ENCODE peak calls at places on chromosome 18, in eight cellular contexts. S, I, Q, A, V, J, C and B are unnamed samples.

GRCh38 chr18:8301427-8302172 is 307.6 kb upstream of the RAB12 start:
- DNase-seq in V (no peak), J (no peak), I (no peak), S (no peak), Q (no peak), A (no peak), C (no peak), B (no peak)

GRCh38 chr18:57781128-57781463 is 22.0 kb downstream of the ATP8B1 start:
- DNase-seq in Q (no peak), C (no peak), I (no peak), J (no peak), V (no peak), S (no peak), A (no peak), B (no peak)

GRCh38 chr18:37420315-37420880 is 145.2 kb downstream of the CELF4 start:
- DNase-seq in J (no peak), C (no peak), I (no peak), Q (no peak), V (no peak), S (no peak), A (no peak), B (no peak)

GRCh38 chr18:51522821-51523220 is 325.3 kb upstream of the MEX3C start:
- DNase-seq in V (no peak), A (no peak), Q (no peak), J (no peak), S (no peak), C (no peak), I (no peak), B (no peak)

GRCh38 chr18:58186258-58186948 is 142.4 kb downstream of the NEDD4L start:
- DNase-seq in S (no peak), Q (no peak), A (no peak), C (no peak), I (no peak), J (no peak), V (peak; percentile 85), B (no peak)

GRCh38 chr18:46283268-46283667 is 179.1 kb downstream of the HAUS1 start:
- DNase-seq in A (no peak), C (no peak), I (no peak), J (no peak), Q (peak; percentile 20), V (no peak), S (no peak), B (no peak)

GRCh38 chr18:74806700-74807416 is 209.2 kb downstream of the ZNF407 start:
- DNase-seq in V (peak; percentile 66), A (no peak), Q (no peak), J (no peak), I (no peak), S (no peak), C (peak; percentile 73), B (no peak)

GRCh38 chr18:1539276-1539675 is 634.6 kb downstream of the ADCYAP1 start:
- DNase-seq in S (no peak), C (no peak), J (no peak), I (no peak), V (no peak), A (no peak), Q (no peak), B (no peak)

GRCh38 chr18:25842665-25843064 is 247.7 kb downstream of the SS18 start:
- DNase-seq in I (no peak), J (no peak), A (no peak), C (no peak), S (no peak), Q (no peak), V (no peak), B (no peak)

GRCh38 chr18:77140439-77141109 is 8.0 kb upstream of the MBP start:
- DNase-seq in J (no peak), S (no peak), I (no peak), A (peak; percentile 78), C (no peak), Q (no peak), V (no peak), B (peak; percentile 75)

GRCh38 chr18:10023853-10024638 is 110.2 kb downstream of the VAPA start:
- DNase-seq in S (no peak), I (no peak), V (no peak), A (no peak), Q (no peak), J (no peak), C (no peak), B (no peak)

GRCh38 chr18:6994053-6994452 is 123.5 kb downstream of the LAMA1 start:
- DNase-seq in J (no peak), I (no peak), A (no peak), C (no peak), V (no peak), Q (no peak), S (no peak), B (no peak)

GRCh38 chr18:28725876-28726275 is 548.9 kb upstream of the CDH2 start:
- DNase-seq in C (no peak), Q (no peak), I (no peak), A (no peak), V (no peak), J (no peak), S (no peak), B (no peak)

GRCh38 chr18:55163550-55163949 is 204.3 kb upstream of the CCDC68 start:
- DNase-seq in J (no peak), S (no peak), A (no peak), V (no peak), I (no peak), C (no peak), Q (peak; percentile 63), B (no peak)

GRCh38 chr18:9779630-9780029 is 71.5 kb downstream of the RAB31 start:
- DNase-seq in S (no peak), A (no peak), C (no peak), J (no peak), Q (no peak), V (no peak), I (no peak), B (no peak)

GRCh38 chr18:959854-960253 is 55.2 kb downstream of the ADCYAP1 start:
- DNase-seq in S (no peak), Q (no peak), C (no peak), I (no peak), J (no peak), A (no peak), V (no peak), B (no peak)

GRCh38 chr18:38460657-38461056 is 895.1 kb upstream of the CELF4 start:
- DNase-seq in I (no peak), S (no peak), Q (no peak), C (no peak), A (no peak), V (no peak), J (no peak), B (no peak)

GRCh38 chr18:77340815-77341214 is 91.2 kb downstream of the GALR1 start:
- DNase-seq in J (no peak), I (no peak), Q (no peak), S (no peak), A (no peak), C (no peak), V (no peak), B (no peak)

GRCh38 chr18:48662021-48662661 is 123.3 kb downstream of the CTIF start:
- DNase-seq in V (no peak), I (no peak), A (peak; percentile 45), Q (no peak), S (no peak), C (no peak), J (no peak), B (no peak)

GRCh38 chr18:54251606-54252400 is 17.5 kb upstream of the POLI start:
- DNase-seq in Q (no peak), S (no peak), A (no peak), C (no peak), I (no peak), V (peak; percentile 46), J (no peak), B (no peak)

GRCh38 chr18:7575465-7576026 is 8.4 kb downstream of the PTPRM start:
- DNase-seq in V (peak; percentile 34), J (no peak), I (no peak), A (no peak), C (no peak), S (no peak), Q (no peak), B (no peak)

DNA sequence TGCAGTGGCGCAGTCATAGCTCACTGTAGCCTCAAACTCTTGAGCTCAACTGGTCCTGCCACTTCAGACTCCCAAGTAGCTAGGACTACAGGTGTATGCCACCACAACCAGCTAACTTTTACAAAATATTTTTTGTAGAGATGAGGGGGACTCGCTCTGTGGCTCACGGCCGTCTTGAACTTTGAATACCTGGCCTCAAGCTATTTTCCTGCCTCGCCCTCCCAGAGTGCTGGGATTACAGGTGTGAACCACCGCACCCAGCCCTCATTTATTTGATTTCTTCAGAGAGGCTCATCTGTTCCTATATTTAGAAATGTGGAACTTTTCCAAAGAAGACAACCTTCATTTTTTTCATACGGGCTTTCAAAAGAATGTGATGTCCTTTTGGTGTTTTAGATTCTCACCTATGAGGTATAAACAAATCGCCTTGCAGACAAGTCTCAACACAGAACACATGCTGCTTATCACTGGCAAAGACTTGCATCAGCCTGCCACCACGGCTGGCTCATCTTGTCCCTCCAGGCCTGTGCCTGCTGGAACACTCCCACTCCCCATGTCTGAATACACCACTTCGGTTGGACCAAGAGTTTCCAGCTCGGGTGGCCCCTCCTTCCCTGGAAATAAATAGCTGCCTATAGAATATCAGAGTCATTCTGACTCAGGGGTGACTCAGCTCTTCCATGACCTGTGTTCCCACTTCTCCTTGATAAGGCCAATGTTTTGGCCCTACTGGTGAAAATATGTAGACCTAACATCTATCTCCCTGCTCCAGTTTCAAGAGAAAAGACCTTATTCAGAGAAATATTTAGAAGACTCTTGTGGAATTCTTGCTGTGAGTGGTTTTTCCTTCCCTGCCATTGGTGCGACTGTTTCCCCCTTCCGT is 202.6 kb downstream of the TGIF1 start:
- DNase-seq in Q (peak; percentile 100), V (peak; percentile 97), I (peak; percentile 70), S (no peak), C (no peak), A (no peak), J (no peak), B (peak; percentile 100)
- TF ChIP-seq POLR2A in Q (no peak), V (no peak), I (no peak), S (no peak), C (no peak), A (no peak), J (no peak), B (peak; percentile 99)

DNA sequence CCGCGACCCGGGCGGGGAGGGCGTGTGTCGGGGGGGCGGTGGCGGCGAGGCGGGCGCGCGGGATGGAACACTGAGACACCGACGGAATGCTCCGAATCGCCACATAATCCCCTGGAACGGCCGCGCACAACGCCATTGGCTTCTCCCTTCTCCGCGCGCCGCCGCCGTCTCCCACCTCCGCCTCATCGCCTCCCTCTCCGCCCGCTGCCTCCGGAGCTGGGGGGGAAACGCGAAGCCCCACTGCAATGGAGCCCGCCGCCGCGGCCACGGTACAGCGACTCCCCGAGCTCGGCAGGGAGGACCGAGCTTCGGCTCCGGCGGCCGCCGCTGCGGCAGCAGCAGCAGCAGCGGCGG is at the start of gene PHLPP1:
- DNase-seq in V (no peak), Q (no peak), A (no peak), S (no peak), J (no peak), I (no peak), C (no peak), B (no peak)
- TF ChIP-seq POLR2A in V (peak; percentile 33), Q (peak; percentile 28), A (peak; percentile 31), S (peak; percentile 73), J (peak; percentile 81), I (peak; percentile 68), C (peak; percentile 57), B (peak; percentile 5)

GRCh38 chr18:68817584-68817983 is 19.7 kb downstream of the CCDC102B start:
- DNase-seq in A (no peak), Q (no peak), J (no peak), C (no peak), S (no peak), V (no peak), I (no peak), B (no peak)
- TF ChIP-seq POLR2A in A (no peak), Q (no peak), J (no peak), C (no peak), S (no peak), V (no peak), I (no peak), B (no peak)

GRCh38 chr18:79405781-79406575 is 10.2 kb downstream of the NFATC1 start:
- DNase-seq in S (no peak), J (peak; percentile 65), I (no peak), C (peak; percentile 45), Q (no peak), A (no peak), V (peak; percentile 44), B (peak; percentile 73)
- TF ChIP-seq POLR2A in S (no peak), J (no peak), I (no peak), C (peak; percentile 74), Q (no peak), A (no peak), V (no peak), B (no peak)